ENCODE peak calls at places on chromosomes 13 and 19, in six cellular contexts. H, E, K, J, U and O are unnamed samples.

GRCh38 chr13:37706041-37706440 is 107.5 kb upstream of the POSTN start:
- DNase-seq in K (no peak), E (no peak), H (no peak), U (no peak), J (no peak), O (no peak)

GRCh38 chr13:92806215-92806614 is 420.4 kb upstream of the GPC6 start:
- DNase-seq in J (no peak), E (no peak), U (no peak), K (peak; percentile 28), H (no peak), O (no peak)

GRCh38 chr13:31793246-31793645 is 53.9 kb downstream of the RXFP2 start:
- DNase-seq in K (no peak), E (no peak), H (no peak), U (no peak), J (no peak), O (peak; percentile 76)

GRCh38 chr19:51194527-51195315 is 30.2 kb upstream of the CD33 start:
- DNase-seq in K (peak; percentile 59), E (peak; percentile 30), J (no peak), U (no peak), H (no peak), O (no peak)

GRCh38 chr13:96159731-96160130 is 69.8 kb downstream of the HS6ST3 start:
- DNase-seq in K (no peak), H (no peak), J (no peak), U (no peak), E (no peak), O (no peak)

GRCh38 chr19:36986601-36987000 is 70.5 kb downstream of the ZNF568 start:
- DNase-seq in K (no peak), E (no peak), H (no peak), J (no peak), U (no peak), O (no peak)

GRCh38 chr19:36058481-36059179 is 3.9 kb downstream of the WDR62 start:
- DNase-seq in J (no peak), E (no peak), U (peak; percentile 92), K (no peak), H (no peak), O (no peak)

GRCh38 chr19:4877753-4878490 is 10.5 kb upstream of the PLIN3 start:
- DNase-seq in U (no peak), E (no peak), K (no peak), J (no peak), H (no peak), O (no peak)

GRCh38 chr19:54095136-54095858 is 5.3 kb downstream of the OSCAR start:
- DNase-seq in U (no peak), J (no peak), K (no peak), E (no peak), H (no peak), O (no peak)

GRCh38 chr13:75258159-75258782 is 223.7 kb downstream of the TBC1D4 start:
- DNase-seq in H (no peak), K (peak; percentile 51), E (no peak), U (peak; percentile 16), J (peak; percentile 33), O (peak; percentile 65)

GRCh38 chr19:31284621-31285020 is 64.6 kb downstream of the TSHZ3 start:
- DNase-seq in U (no peak), H (no peak), E (no peak), K (no peak), J (no peak), O (no peak)

GRCh38 chr13:101144808-101145419 is 271.4 kb downstream of the NALCN start:
- DNase-seq in U (peak; percentile 38), J (peak; percentile 50), K (peak; percentile 70), E (peak; percentile 5), H (peak; percentile 28), O (peak; percentile 66)

GRCh38 chr13:37621811-37622361 is 23.3 kb upstream of the POSTN start:
- DNase-seq in J (no peak), U (no peak), K (no peak), E (no peak), H (no peak), O (no peak)

GRCh38 chr13:107866007-107866665 is 349.2 kb downstream of the LIG4 start:
- DNase-seq in H (peak; percentile 59), K (no peak), E (no peak), U (no peak), J (peak; percentile 5), O (peak; percentile 52)

GRCh38 chr19:46613525-46613924 is 11.4 kb downstream of the PTGIR start:
- DNase-seq in K (no peak), U (no peak), J (no peak), E (no peak), H (no peak), O (no peak)

GRCh38 chr19:12828494-12828893 is 5.9 kb downstream of the RTBDN start:
- DNase-seq in K (no peak), E (no peak), J (no peak), U (peak; percentile 40), H (peak; percentile 59), O (no peak)

GRCh38 chr13:40984670-40985366 is 34.3 kb downstream of the ELF1 start:
- DNase-seq in J (no peak), H (no peak), U (no peak), E (peak; percentile 67), K (no peak), O (peak; percentile 76)

GRCh38 chr13:52158629-52159158 is 703 bp downstream of the NEK3 start:
- DNase-seq in U (no peak), H (no peak), E (peak; percentile 1), J (peak; percentile 12), K (peak; percentile 62), O (peak; percentile 2)

GRCh38 chr19:18488838-18489626 is 32.8 kb downstream of the ELL start:
- DNase-seq in K (no peak), H (peak; percentile 55), E (no peak), J (peak; percentile 45), U (peak; percentile 50), O (peak; percentile 26)

GRCh38 chr19:12801466-12802266 is at the start of the genes PRDX2 and THSD8:
- DNase-seq in J (no peak), E (no peak), U (peak; percentile 53), K (peak; percentile 86), H (peak; percentile 88), O (peak; percentile 75)

GRCh38 chr19:6230991-6231448 is 48.8 kb downstream of the MLLT1 start:
- DNase-seq in H (no peak), J (no peak), U (no peak), E (no peak), K (no peak), O (no peak)

GRCh38 chr13:41614671-41615519 is 157.5 kb downstream of the RGCC start:
- DNase-seq in K (no peak), J (no peak), H (no peak), U (no peak), E (no peak), O (peak; percentile 40)

GRCh38 chr13:38024431-38024830 is 154.9 kb upstream of the TRPC4 start:
- DNase-seq in U (no peak), J (no peak), H (no peak), K (no peak), E (no peak), O (peak; percentile 10)

GRCh38 chr19:22595918-22596341 is 38.2 kb upstream of the ZNF492 start:
- DNase-seq in H (peak; percentile 53), E (no peak), K (peak; percentile 16), J (no peak), U (no peak), O (no peak)

GRCh38 chr19:49987159-49987698 is 26.3 kb upstream of the SIGLEC11 start:
- DNase-seq in H (peak; percentile 76), E (peak; percentile 54), U (peak; percentile 87), K (peak; percentile 99), J (peak; percentile 89), O (peak; percentile 89)
- TF ChIP-seq MYC in H (peak; percentile 75), E (no peak), U (peak; percentile 92), K (peak; percentile 94), J (no peak), O (no peak)

DNA sequence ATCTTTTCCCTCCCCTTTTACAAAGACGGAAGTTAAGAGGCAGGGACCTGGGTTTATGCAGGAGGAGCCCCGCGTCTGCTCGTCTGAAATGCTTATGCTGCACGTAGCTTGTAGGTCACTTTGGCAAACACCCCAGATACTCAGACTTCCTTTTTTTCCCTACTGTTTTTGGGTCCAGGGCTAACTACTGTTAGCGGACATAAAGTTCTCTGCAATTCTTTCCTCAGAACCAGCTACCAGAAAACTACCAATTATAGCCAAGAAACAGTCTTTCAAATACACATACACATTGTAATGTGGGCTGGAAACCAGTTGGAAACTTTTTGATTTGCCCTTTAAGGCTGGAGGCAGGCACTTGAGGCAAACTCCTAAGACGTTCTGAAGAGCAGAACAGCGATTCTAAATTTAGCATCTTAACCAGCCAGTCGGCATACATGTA is 50.7 kb downstream of the EFNB2 start:
- DNase-seq in K (peak; percentile 41), J (no peak), E (no peak), U (no peak), H (no peak), O (no peak)
- TF ChIP-seq MYC in K (no peak), J (no peak), E (no peak), U (no peak), H (no peak), O (no peak)

GRCh38 chr19:10006335-10006708 is 4.0 kb downstream of the COL5A3 start:
- DNase-seq in E (no peak), U (no peak), J (no peak), K (no peak), H (no peak), O (no peak)

GRCh38 chr19:10007366-10007765 is 2.9 kb downstream of the COL5A3 start:
- DNase-seq in H (no peak), K (no peak), E (no peak), J (no peak), U (no peak), O (no peak)

GRCh38 chr19:10009269-10009665 is 1.0 kb downstream of the COL5A3 start:
- DNase-seq in U (no peak), E (no peak), K (peak; percentile 67), H (peak; percentile 95), J (no peak), O (peak; percentile 26)

GRCh38 chr19:10006752-10007323 is 3.5 kb downstream of the COL5A3 start:
- DNase-seq in E (no peak), K (no peak), J (no peak), U (no peak), H (no peak), O (no peak)

DNA sequence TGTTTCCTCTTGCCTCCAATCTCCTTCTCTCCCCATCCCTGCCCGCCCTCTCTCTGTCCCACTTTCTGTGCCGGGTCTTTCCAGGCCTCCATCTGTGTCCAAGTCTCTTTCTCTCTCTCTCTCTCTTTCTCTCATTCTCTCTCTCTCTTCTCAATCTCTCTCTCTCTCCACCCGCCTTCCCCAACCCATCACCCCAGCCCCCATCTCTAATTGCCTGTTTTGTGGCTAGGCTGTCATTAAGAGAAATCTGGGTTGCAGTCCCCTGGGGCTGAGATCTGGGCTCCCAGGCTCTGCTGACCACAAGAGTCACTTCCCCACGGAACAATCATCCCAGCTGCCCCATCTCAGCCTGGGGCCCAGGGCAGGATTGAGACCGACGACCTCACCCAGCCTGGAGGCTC is 2.5 kb downstream of the COL5A3 start:
- DNase-seq in K (peak; percentile 70), H (no peak), U (no peak), E (no peak), J (no peak), O (no peak)
- TF ChIP-seq MYC in K (no peak), H (no peak), U (no peak), E (no peak), J (no peak), O (no peak)

DNA sequence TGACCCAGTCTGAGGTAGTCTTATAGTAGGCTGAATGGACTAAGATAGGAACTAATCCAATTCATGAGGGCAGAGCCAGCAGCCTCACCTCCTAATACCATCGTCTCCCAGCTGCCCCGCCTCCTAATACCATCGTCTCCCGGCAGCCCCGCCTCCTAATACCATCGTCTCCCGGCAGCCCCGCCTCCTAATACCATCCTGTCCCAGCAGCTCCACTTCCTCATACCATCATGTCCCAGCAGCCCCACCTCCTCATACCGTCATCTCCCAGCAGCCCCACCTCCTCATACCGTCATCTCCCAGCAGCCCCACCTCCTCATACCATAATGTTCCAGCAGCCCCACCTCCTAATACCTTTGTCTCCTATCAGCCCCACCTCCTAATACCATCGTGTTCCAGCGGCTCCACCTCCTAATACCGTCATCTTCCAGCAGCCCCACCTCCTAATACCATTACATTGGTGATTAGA is 2.5 kb upstream of the ARGLU1 start:
- DNase-seq in E (no peak), H (peak; percentile 55), J (peak; percentile 91), U (no peak), K (peak; percentile 81), O (peak; percentile 90)
- TF ChIP-seq MYC in E (no peak), H (no peak), J (no peak), U (no peak), K (no peak), O (no peak)